ENCODE peak calls at places on chromosome 20, in seven cellular contexts. I is AG09319, R is kidney, Z is psoas muscle, H is HFFc6, V is RWPE1, A is lower leg skin. S is an unnamed sample.

GRCh38 chr20:21315138-21315537 is 12.0 kb downstream of the XRN2 start:
- DNase-seq in I (peak), A (no peak), Z (no peak), V (peak), R (no peak), H (peak), S (no peak)

GRCh38 chr20:35166242-35166830 is 5.5 kb upstream of the PROCR start:
- DNase-seq in A (peak), H (no peak), Z (peak), I (no peak), V (no peak), R (peak), S (peak)

GRCh38 chr20:63937596-63937995 is 18.6 kb downstream of the UCKL1 start:
- DNase-seq in I (no peak), H (no peak), R (no peak), V (no peak), A (no peak), Z (no peak), S (no peak)

GRCh38 chr20:25336561-25337422 is 53.8 kb downstream of the ABHD12 start:
- DNase-seq in V (peak), Z (no peak), I (no peak), R (no peak), A (no peak), H (peak), S (no peak)

GRCh38 chr20:56411759-56412472 is at the start of gene CASS4:
- DNase-seq in A (peak), H (no peak), Z (no peak), R (no peak), I (no peak), V (no peak), S (no peak)

GRCh38 chr20:45407067-45407745 is 883 bp upstream of the DBNDD2 start:
- DNase-seq in I (no peak), H (no peak), A (peak), R (no peak), V (peak), Z (peak), S (peak)

GRCh38 chr20:13035399-13036173 is 26.8 kb downstream of the SPTLC3 start:
- DNase-seq in H (no peak), Z (no peak), V (no peak), A (no peak), R (no peak), I (no peak), S (no peak)

GRCh38 chr20:63941282-63942060 is 14.7 kb downstream of the UCKL1 start:
- DNase-seq in R (peak), A (no peak), Z (peak), V (peak), H (no peak), I (no peak), S (peak)

GRCh38 chr20:63833776-63834544 is 2.9 kb upstream of the ZBTB46 start:
- DNase-seq in H (peak), V (no peak), I (no peak), Z (no peak), R (no peak), A (no peak), S (no peak)

GRCh38 chr20:51360451-51361230 is 181.9 kb downstream of the NFATC2 start:
- DNase-seq in I (peak), V (peak), H (peak), R (no peak), A (no peak), Z (no peak), S (no peak)

GRCh38 chr20:17835240-17835940 is 133.2 kb downstream of the SNX5 start:
- DNase-seq in A (peak), H (peak), R (no peak), I (no peak), Z (peak), V (peak), S (no peak)

GRCh38 chr20:48630342-48631075 is 197.3 kb downstream of the PREX1 start:
- DNase-seq in V (no peak), R (peak), I (no peak), H (no peak), A (no peak), Z (no peak), S (no peak)

GRCh38 chr20:54179946-54180345 is 6.2 kb upstream of the CYP24A1 start:
- DNase-seq in V (peak), I (no peak), H (no peak), R (no peak), Z (no peak), A (no peak), S (no peak)

GRCh38 chr20:50919567-50919966 is 11.7 kb downstream of the ADNP start:
- DNase-seq in R (peak), H (peak), A (no peak), Z (peak), V (peak), I (no peak), S (peak)

GRCh38 chr20:20843982-20844381 is 131.5 kb upstream of the RALGAPA2 start:
- DNase-seq in A (no peak), R (no peak), H (no peak), I (no peak), Z (no peak), V (no peak), S (no peak)

GRCh38 chr20:25076201-25076600 is 5.7 kb downstream of the VSX1 start:
- DNase-seq in R (no peak), I (no peak), Z (no peak), V (no peak), H (no peak), A (no peak), S (no peak)

GRCh38 chr20:37071481-37071911 is 24.3 kb downstream of the RBL1 start:
- DNase-seq in R (no peak), Z (no peak), V (peak), H (peak), A (peak), I (no peak), S (no peak)

GRCh38 chr20:45997187-45997586 is 11.5 kb upstream of the MMP9 start:
- DNase-seq in V (no peak), A (no peak), R (peak), H (no peak), Z (no peak), I (no peak), S (no peak)

GRCh38 chr20:51128198-51128597 is 105.3 kb upstream of the KCNG1 start:
- DNase-seq in V (peak), H (peak), I (peak), R (no peak), A (no peak), Z (no peak), S (no peak)

GRCh38 chr20:11918280-11918952 is 723 bp downstream of the BTBD3 start:
- DNase-seq in H (no peak), I (no peak), R (no peak), A (no peak), Z (no peak), V (no peak), S (no peak)

GRCh38 chr20:46894579-46894958 is at the start of gene EYA2:
- DNase-seq in Z (peak), H (no peak), V (no peak), I (no peak), A (no peak), R (peak), S (peak)

GRCh38 chr20:44646641-44647274 is 4.7 kb downstream of the ADA start:
- DNase-seq in I (no peak), Z (no peak), R (peak), V (peak), H (peak), A (no peak), S (no peak)

GRCh38 chr20:51634257-51634656 is 91.7 kb upstream of the NFATC2 start:
- DNase-seq in Z (no peak), I (no peak), R (no peak), H (no peak), A (no peak), V (no peak), S (no peak)

GRCh38 chr20:49268600-49269365 is 9.1 kb downstream of the ZNFX1 start:
- DNase-seq in R (no peak), V (no peak), H (peak), Z (no peak), I (no peak), A (no peak), S (no peak)

GRCh38 chr20:6525447-6526303 is 241.8 kb upstream of the BMP2 start:
- DNase-seq in Z (no peak), A (no peak), R (no peak), H (no peak), V (no peak), I (no peak), S (no peak)

GRCh38 chr20:50987493-50988210 is 29.0 kb downstream of the MOCS3 start:
- DNase-seq in R (no peak), Z (peak), H (peak), I (peak), V (peak), A (no peak), S (no peak)

GRCh38 chr20:51493346-51493791 is 49.1 kb downstream of the NFATC2 start:
- DNase-seq in R (no peak), V (no peak), I (no peak), H (no peak), A (peak), Z (no peak), S (no peak)

GRCh38 chr20:23456416-23456815 is 3.7 kb upstream of the CST11 start:
- DNase-seq in R (no peak), H (no peak), I (no peak), V (no peak), Z (no peak), A (no peak), S (no peak)

GRCh38 chr20:8829232-8829631 is 239.7 kb upstream of the PLCB4 start:
- DNase-seq in A (no peak), I (no peak), R (no peak), V (no peak), H (no peak), Z (no peak), S (no peak)

GRCh38 chr20:12838261-12838866 is 170.4 kb upstream of the SPTLC3 start:
- DNase-seq in V (no peak), Z (no peak), H (no peak), A (no peak), I (no peak), R (no peak), S (no peak)

GRCh38 chr20:41316009-41316408 is 1.5 kb downstream of the ZHX3 start:
- DNase-seq in H (no peak), I (no peak), V (no peak), A (no peak), Z (no peak), R (no peak), S (no peak)

GRCh38 chr20:54219751-54220426 is 12.0 kb downstream of the PFDN4 start:
- DNase-seq in V (peak), A (no peak), R (no peak), H (peak), Z (no peak), I (no peak), S (no peak)

GRCh38 chr20:34066476-34067090 is 45.5 kb downstream of the EIF2S2 start:
- DNase-seq in H (peak), Z (no peak), V (no peak), I (peak), A (no peak), R (no peak), S (no peak)

GRCh38 chr20:53635189-53635588 is 41.5 kb upstream of the ZNF217 start:
- DNase-seq in Z (no peak), H (no peak), A (peak), I (no peak), V (no peak), R (no peak), S (no peak)

GRCh38 chr20:41344938-41345728 is 4.5 kb downstream of the LPIN3 start:
- DNase-seq in V (no peak), I (no peak), A (no peak), R (peak), Z (no peak), H (no peak), S (no peak)

GRCh38 chr20:48710341-48711043 is 117.3 kb downstream of the PREX1 start:
- DNase-seq in R (no peak), Z (no peak), H (no peak), A (no peak), V (no peak), I (no peak), S (no peak)

GRCh38 chr20:1964659-1965405 is 29.0 kb downstream of the PDYN start:
- DNase-seq in H (no peak), A (peak), Z (no peak), I (no peak), R (no peak), V (no peak), S (no peak)
- TF ChIP-seq CTCF in H (no peak), A (no peak), Z (no peak), I (peak), R (no peak), V (no peak), S (no peak)

GRCh38 chr20:62136283-62137091 is 6.7 kb downstream of the PSMA7 start:
- DNase-seq in I (no peak), R (no peak), V (peak), H (no peak), A (peak), Z (peak), S (no peak)
- TF ChIP-seq CTCF in I (peak), R (peak), V (peak), H (peak), A (no peak), Z (peak), S (peak)

DNA sequence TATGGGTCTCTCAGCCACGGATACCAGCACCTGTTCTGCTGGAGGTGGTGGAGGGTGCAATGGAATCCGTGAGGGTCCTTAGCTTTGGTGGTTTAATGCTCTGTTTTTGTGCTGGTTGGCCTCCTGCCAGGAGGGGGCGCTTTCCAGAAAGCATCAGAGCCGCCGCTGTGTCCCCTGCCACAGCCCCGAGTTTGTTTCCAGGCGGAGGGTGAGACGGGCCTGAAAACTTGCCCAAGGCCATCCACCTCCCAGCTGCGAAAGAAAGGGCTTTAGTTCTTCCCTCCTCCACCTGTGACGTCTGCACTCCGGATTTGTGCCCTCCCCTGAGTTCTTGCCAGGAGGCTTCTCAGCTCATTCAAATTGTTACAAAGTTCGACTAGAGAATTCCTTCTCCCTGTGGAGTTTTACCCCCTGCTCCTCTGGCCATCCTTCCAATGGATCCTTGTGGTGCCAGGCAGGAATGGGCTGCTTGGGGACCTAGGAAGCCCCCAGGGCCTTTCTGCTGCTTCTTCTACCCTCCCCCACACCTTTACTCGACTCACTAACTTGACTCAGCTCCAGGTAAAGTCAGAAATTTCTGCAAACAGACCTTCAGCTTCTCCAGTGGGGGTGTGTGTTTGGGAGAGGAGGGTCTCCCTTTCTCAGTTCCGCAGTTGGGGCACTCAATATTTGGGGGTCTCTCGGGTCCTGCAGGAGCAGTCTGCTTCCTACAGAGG is 873.7 kb downstream of the KIF16B start:
- DNase-seq in V (no peak), H (no peak), I (no peak), Z (no peak), A (no peak), R (no peak), S (no peak)
- TF ChIP-seq CTCF in V (no peak), H (no peak), I (no peak), Z (no peak), A (no peak), R (no peak), S (no peak)

DNA sequence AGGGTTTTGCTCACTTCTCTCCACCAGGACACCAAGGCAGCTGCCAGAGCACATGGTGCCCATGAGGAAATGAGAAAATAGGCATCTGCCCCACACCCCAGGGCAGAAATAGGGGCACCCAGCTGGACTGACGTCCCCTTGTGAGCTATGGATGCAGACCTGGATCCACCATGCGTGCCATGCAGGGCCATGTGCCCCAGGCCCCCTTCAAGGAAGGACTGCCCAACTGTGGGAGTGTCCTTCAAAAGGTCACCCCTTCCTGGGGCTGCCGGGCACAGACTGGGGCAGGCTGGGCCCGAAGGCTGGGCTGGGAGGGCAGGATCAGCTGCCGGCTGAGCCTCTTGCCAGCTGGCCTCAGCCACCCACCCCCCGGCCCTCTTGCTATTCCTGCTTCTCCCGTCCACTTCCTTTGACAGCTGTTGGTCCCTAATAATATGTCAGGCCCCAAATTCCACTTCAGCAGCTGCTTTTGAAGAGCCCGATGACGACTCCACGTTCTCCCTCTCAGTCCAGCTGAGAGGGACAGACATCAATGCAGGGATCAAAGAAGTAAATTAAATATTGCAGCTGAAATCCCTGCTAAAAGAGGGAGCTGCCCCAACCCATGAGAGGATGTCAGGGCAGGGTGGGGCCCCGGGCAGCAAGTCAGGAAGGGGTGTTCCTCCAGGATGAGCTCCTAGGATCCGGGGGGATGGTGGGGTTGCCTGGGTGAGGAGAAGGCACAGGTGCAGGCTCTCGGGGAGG is 185.2 kb downstream of the ANKRD60 start:
- DNase-seq in I (no peak), A (peak), V (no peak), H (no peak), Z (no peak), R (no peak), S (no peak)
- TF ChIP-seq CTCF in I (no peak), A (no peak), V (no peak), H (no peak), Z (no peak), R (no peak), S (no peak)

S was measured in heart left ventricle.